ENCODE peak calls at places on chromosome 6, in eight cellular contexts. I, T, X, V, K, A, H and G are unnamed samples.

GRCh38 chr6:6659600-6660327 is 71.2 kb downstream of the LY86 start:
- DNase-seq in I (no peak), T (no peak), X (no peak), V (peak; percentile 77), K (no peak), A (no peak), H (no peak), G (no peak)

GRCh38 chr6:37691904-37692806 is 5.5 kb downstream of the MDGA1 start:
- DNase-seq in I (peak; percentile 55), T (peak; percentile 60), X (peak; percentile 50), V (peak; percentile 85), K (peak; percentile 90), A (no peak), H (peak; percentile 69), G (peak; percentile 60)

GRCh38 chr6:26489926-26490575 is 10.1 kb upstream of the BTN1A1 start:
- DNase-seq in I (no peak), T (no peak), X (no peak), V (no peak), K (no peak), A (no peak), H (no peak), G (no peak)

GRCh38 chr6:31888281-31889258 is 8.9 kb downstream of the EHMT2 start:
- DNase-seq in I (no peak), T (no peak), X (no peak), V (no peak), K (peak; percentile 70), A (no peak), H (no peak), G (no peak)

GRCh38 chr6:3270258-3270657 is 11.5 kb downstream of the PSMG4 start:
- DNase-seq in I (no peak), T (no peak), X (no peak), V (no peak), K (no peak), A (no peak), H (no peak), G (no peak)

GRCh38 chr6:142692942-142693341 is 252.0 kb downstream of the HIVEP2 start:
- DNase-seq in I (peak; percentile 69), T (peak; percentile 65), X (peak; percentile 87), V (peak; percentile 78), K (peak; percentile 82), A (peak; percentile 80), H (peak; percentile 61), G (peak; percentile 89)

GRCh38 chr6:166540631-166541331 is 45.7 kb downstream of the RAMACL start:
- DNase-seq in I (peak; percentile 88), T (no peak), X (no peak), V (peak; percentile 34), K (peak; percentile 66), A (no peak), H (no peak), G (no peak)

GRCh38 chr6:129895692-129896091 is 34.6 kb upstream of the TMEM244 start:
- DNase-seq in I (no peak), T (no peak), X (peak; percentile 49), V (no peak), K (no peak), A (no peak), H (no peak), G (no peak)

GRCh38 chr6:166952567-166953464 is 3.5 kb downstream of the RNASET2 start:
- DNase-seq in I (no peak), T (no peak), X (no peak), V (peak; percentile 20), K (no peak), A (no peak), H (no peak), G (no peak)

GRCh38 chr6:133114973-133115372 is 126.2 kb upstream of the EYA4 start:
- DNase-seq in I (no peak), T (no peak), X (peak; percentile 20), V (no peak), K (no peak), A (no peak), H (no peak), G (no peak)

GRCh38 chr6:1614767-1615650 is 5.3 kb downstream of the FOXC1 start:
- DNase-seq in I (no peak), T (no peak), X (peak; percentile 53), V (no peak), K (no peak), A (no peak), H (no peak), G (no peak)

GRCh38 chr6:144294016-144294415 is 8.9 kb downstream of the UTRN start:
- DNase-seq in I (peak; percentile 79), T (no peak), X (peak; percentile 88), V (no peak), K (no peak), A (peak; percentile 36), H (no peak), G (peak; percentile 53)

GRCh38 chr6:143940011-143940597 is 68.0 kb downstream of the PLAGL1 start:
- DNase-seq in I (peak; percentile 60), T (no peak), X (peak; percentile 55), V (no peak), K (peak; percentile 62), A (no peak), H (peak; percentile 24), G (peak; percentile 43)

GRCh38 chr6:25054469-25054868 is 118.7 kb upstream of the RIPOR2 start:
- DNase-seq in I (peak; percentile 57), T (no peak), X (peak; percentile 85), V (no peak), K (no peak), A (peak; percentile 25), H (no peak), G (peak; percentile 86)

GRCh38 chr6:161804804-161805203 is 530.9 kb upstream of the AGPAT4 start:
- DNase-seq in I (no peak), T (no peak), X (peak; percentile 0), V (no peak), K (no peak), A (no peak), H (no peak), G (no peak)

GRCh38 chr6:125370343-125370742 is 68.6 kb upstream of the HDDC2 start:
- DNase-seq in I (no peak), T (no peak), X (no peak), V (no peak), K (no peak), A (no peak), H (no peak), G (no peak)

GRCh38 chr6:97473979-97474378 is 191.0 kb upstream of the MMS22L start:
- DNase-seq in I (no peak), T (no peak), X (no peak), V (no peak), K (no peak), A (no peak), H (no peak), G (no peak)

GRCh38 chr6:139164001-139164400 is 29.1 kb downstream of the HECA start:
- DNase-seq in I (no peak), T (no peak), X (no peak), V (no peak), K (no peak), A (no peak), H (no peak), G (no peak)